ENCODE peak calls at places on chromosomes 2 and 18, in four cellular contexts. L is mucosa of descending colon, R is OCI-LY7, K is fibroblast of lung. D is an unnamed sample. For H3K4me1, the result is how much of the 10 kb centered on the place peaks cover.

GRCh38 chr2:15577071-15577706 is 14.5 kb upstream of the DDX1 start:
- DNase-seq in L (peak), K (peak), R (peak), D (peak)

GRCh38 chr18:57859314-57859713 is 56.2 kb upstream of the ATP8B1 start:
- DNase-seq in K (peak), R (peak), L (no peak), D (no peak)

GRCh38 chr2:85341269-85342029 is 12.9 kb downstream of the RETSAT start:
- DNase-seq in L (no peak), R (no peak), K (no peak), D (no peak)

GRCh38 chr2:237391140-237391539 is 22.8 kb downstream of the COL6A3 start:
- DNase-seq in K (no peak), L (no peak), R (no peak), D (no peak)

GRCh38 chr2:224242543-224242942 is 159.4 kb downstream of the FAM124B start:
- DNase-seq in R (no peak), L (no peak), K (peak), D (no peak)

GRCh38 chr2:191415101-191415500 is 169.9 kb downstream of the MYO1B start:
- DNase-seq in L (no peak), R (no peak), K (no peak), D (no peak)

GRCh38 chr2:47119001-47119400 is 36.1 kb downstream of the STPG4 start:
- DNase-seq in L (no peak), R (no peak), K (peak), D (no peak)

GRCh38 chr2:152455738-152456137 is 120.8 kb downstream of the FMNL2 start:
- DNase-seq in R (no peak), L (no peak), K (no peak), D (no peak)

GRCh38 chr2:219277703-219278654 is 1.2 kb upstream of the DNAJB2 start:
- DNase-seq in K (peak), L (peak), R (peak), D (peak)

GRCh38 chr18:70419526-70419925 is 130.7 kb downstream of the SOCS6 start:
- DNase-seq in L (no peak), K (peak), R (no peak), D (no peak)

GRCh38 chr2:181978351-181979150 is 7.1 kb upstream of the PPP1R1C start:
- DNase-seq in L (no peak), K (no peak), R (no peak), D (no peak)

GRCh38 chr18:49565656-49566055 is 3.8 kb downstream of the LIPG start:
- DNase-seq in K (peak), L (no peak), R (no peak), D (no peak)

GRCh38 chr2:200617089-200618050 is 31.6 kb downstream of the AOX1 start:
- DNase-seq in L (no peak), K (peak), R (peak), D (no peak)

GRCh38 chr2:42169869-42170465 is 814 bp downstream of the EML4 start:
- DNase-seq in L (no peak), R (peak), K (no peak), D (no peak)

GRCh38 chr18:46253498-46253897 is 149.3 kb downstream of the HAUS1 start:
- DNase-seq in L (no peak), R (no peak), K (peak), D (no peak)

GRCh38 chr18:68979737-68980136 is 181.9 kb downstream of the CCDC102B start:
- DNase-seq in R (no peak), L (no peak), K (no peak), D (no peak)

GRCh38 chr18:3952031-3952430 is 502.1 kb downstream of the TGIF1 start:
- DNase-seq in L (no peak), K (no peak), R (no peak), D (no peak)

GRCh38 chr2:100214265-100214961 is 72.0 kb upstream of the AFF3 start:
- DNase-seq in L (peak), K (no peak), R (no peak), D (no peak)

GRCh38 chr2:219056896-219057708 is 3.6 kb downstream of the IHH start:
- DNase-seq in R (no peak), L (no peak), K (no peak), D (no peak)

GRCh38 chr2:116877944-116878343 is 936.5 kb upstream of the DDX18 start:
- DNase-seq in K (no peak), L (no peak), R (no peak), D (no peak)

GRCh38 chr2:48912110-48912509 is 156.6 kb upstream of the LHCGR start:
- DNase-seq in R (no peak), K (no peak), L (no peak), D (no peak)

GRCh38 chr2:235827585-235827992 is 333.7 kb downstream of the AGAP1 start:
- DNase-seq in R (no peak), L (no peak), K (peak), D (no peak)

GRCh38 chr2:140586379-140586778 is 1544.4 kb downstream of the LRP1B start:
- DNase-seq in R (peak), K (peak), L (no peak), D (no peak)

GRCh38 chr2:85057236-85057635 is 76.0 kb upstream of the TCF7L1 start:
- DNase-seq in R (no peak), L (no peak), K (no peak), D (no peak)

GRCh38 chr2:5959836-5960820 is 267.9 kb downstream of the SOX11 start:
- DNase-seq in R (no peak), L (no peak), K (no peak), D (no peak)

GRCh38 chr2:1910021-1910420 is 165.7 kb upstream of the PXDN start:
- DNase-seq in R (no peak), L (no peak), K (no peak), D (no peak)

GRCh38 chr2:229170907-229171306 is 100.2 kb downstream of the PID1 start:
- DNase-seq in R (no peak), L (no peak), K (peak), D (no peak)

GRCh38 chr2:120565929-120566328 is 169.7 kb upstream of the GLI2 start:
- DNase-seq in L (no peak), R (no peak), K (no peak), D (no peak)

GRCh38 chr2:27227501-27227900 is 10.3 kb downstream of the CAD start:
- DNase-seq in R (no peak), K (no peak), L (no peak), D (no peak)

GRCh38 chr18:9931679-9932078 is 17.9 kb downstream of the VAPA start:
- DNase-seq in R (no peak), K (no peak), L (no peak), D (no peak)

GRCh38 chr2:150555957-150556356 is 68.5 kb upstream of the RND3 start:
- DNase-seq in K (no peak), R (no peak), L (no peak), D (no peak)

GRCh38 chr2:9333591-9334171 is 89.6 kb downstream of the ITGB1BP1 start:
- DNase-seq in L (peak), R (peak), K (peak), D (no peak)

GRCh38 chr18:77132369-77133050 is at the start of gene MBP:
- DNase-seq in L (peak), K (no peak), R (peak), D (peak)

GRCh38 chr2:62999905-63000304 is 50.7 kb upstream of the OTX1 start:
- DNase-seq in R (no peak), L (no peak), K (peak), D (no peak)

GRCh38 chr2:36697424-36698066 is 1.0 kb downstream of the VIT start:
- DNase-seq in R (no peak), K (peak), L (no peak), D (no peak)

GRCh38 chr2:5867045-5867444 is 174.9 kb downstream of the SOX11 start:
- DNase-seq in R (no peak), K (no peak), L (no peak), D (no peak)

GRCh38 chr18:80249217-80250093 is 2.1 kb upstream of the PARD6G start:
- DNase-seq in K (no peak), R (no peak), L (no peak), D (no peak)

GRCh38 chr2:183623227-183623626 is 499.0 kb downstream of the NUP35 start:
- DNase-seq in L (no peak), K (no peak), R (no peak), D (no peak)

GRCh38 chr18:67151366-67151765 is 365.2 kb downstream of the DSEL start:
- DNase-seq in R (no peak), K (no peak), L (no peak), D (no peak)

GRCh38 chr2:137050949-137051348 is 285.6 kb downstream of the THSD7B start:
- DNase-seq in R (no peak), K (no peak), L (no peak), D (no peak)
- TF ChIP-seq CTCF in R (peak), K (no peak), L (no peak), D (no peak)

GRCh38 chr2:211045025-211045424 is 488.6 kb downstream of the CPS1 start:
- DNase-seq in K (no peak), R (no peak), L (no peak), D (no peak)
- H3K4me1 ChIP-seq in K (under half), R (under half), L (under half), D (under half)

DNA sequence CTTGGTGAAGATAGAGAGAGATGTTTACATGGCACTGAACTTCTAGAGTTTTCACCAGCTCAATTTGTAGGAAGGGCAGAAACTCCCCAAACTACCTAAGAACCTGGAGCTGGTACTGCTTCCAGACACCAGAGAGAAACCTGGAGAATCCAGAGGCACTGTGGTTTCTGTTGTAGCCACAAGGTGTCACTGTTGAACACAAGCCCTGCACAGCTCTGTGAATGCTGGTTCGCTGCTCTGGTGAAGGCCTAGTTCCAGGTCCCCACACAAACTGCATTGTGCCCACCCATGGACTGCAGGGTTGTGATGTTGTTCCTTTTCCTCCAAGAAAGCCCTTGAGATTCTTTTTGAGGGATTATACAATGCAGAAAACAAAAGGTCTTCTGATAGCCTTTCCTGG is 150.5 kb upstream of the HS6ST1 start:
- DNase-seq in L (no peak), R (peak), K (no peak), D (no peak)
- TF ChIP-seq CTCF in L (no peak), R (peak), K (peak), D (no peak)

DNA sequence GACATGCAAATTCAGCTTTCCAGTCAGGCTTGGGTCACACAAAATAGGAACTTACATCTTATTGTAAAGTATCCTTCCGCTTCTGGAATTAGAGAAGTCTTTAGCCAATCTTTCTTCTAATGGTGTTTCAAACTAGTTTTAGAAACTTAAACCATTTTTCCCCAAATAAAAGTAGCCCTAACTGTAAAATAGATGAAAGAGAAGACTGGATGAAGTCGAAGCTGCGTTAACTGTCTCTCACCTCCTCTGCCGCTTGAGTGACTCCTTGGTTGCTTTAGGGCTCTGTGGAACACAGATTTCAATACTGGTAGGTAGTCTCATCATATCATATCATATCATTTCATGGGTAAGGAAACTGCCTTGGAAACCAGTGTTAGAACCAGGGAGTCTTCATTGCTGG is 498.4 kb downstream of the XIRP2 start:
- DNase-seq in L (no peak), R (no peak), K (no peak), D (no peak)
- H3K4me1 ChIP-seq in L (under half), R (under half), K (under half), D (under half)

DNA sequence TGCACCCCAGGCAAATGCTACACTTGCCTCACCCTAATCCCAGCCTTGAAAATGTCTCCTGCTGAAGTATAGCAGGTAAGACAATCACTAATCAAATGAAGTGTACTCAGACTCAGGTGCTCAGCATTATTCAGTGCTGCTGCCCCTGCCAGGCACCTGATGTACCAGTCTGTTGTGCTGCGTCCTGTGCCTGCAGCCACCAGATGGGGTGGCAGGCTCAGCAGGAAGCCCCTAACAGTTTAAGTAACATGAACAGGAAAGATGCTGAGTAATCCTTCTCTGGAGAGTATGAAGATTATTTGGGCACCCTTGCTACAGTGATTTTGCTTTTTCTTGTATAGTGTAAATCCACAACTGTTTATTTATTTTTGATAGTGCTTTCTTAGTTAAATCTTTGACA is 69.1 kb downstream of the TACR1 start:
- DNase-seq in R (peak), K (no peak), L (no peak), D (no peak)
- TF ChIP-seq CTCF in R (peak), K (no peak), L (no peak), D (peak)

GRCh38 chr2:16620590-16620989 is 45.0 kb downstream of the CYRIA start:
- DNase-seq in L (no peak), K (no peak), R (no peak), D (no peak)
- H3K4me1 ChIP-seq in L (under half), K (under half), R (half or more), D (half or more)

GRCh38 chr2:45912109-45912508 is 260.6 kb downstream of the PRKCE start:
- DNase-seq in R (no peak), K (no peak), L (no peak), D (no peak)

GRCh38 chr2:45911503-45911902 is 260.0 kb downstream of the PRKCE start:
- DNase-seq in R (no peak), K (no peak), L (no peak), D (no peak)

GRCh38 chr2:45913539-45913938 is 262.1 kb downstream of the PRKCE start:
- DNase-seq in R (no peak), K (no peak), L (no peak), D (no peak)

GRCh38 chr2:45918816-45919655 is 267.6 kb downstream of the PRKCE start:
- DNase-seq in R (no peak), L (no peak), K (no peak), D (no peak)

GRCh38 chr2:45915523-45915922 is 264.0 kb downstream of the PRKCE start:
- DNase-seq in K (no peak), R (no peak), L (no peak), D (no peak)
- TF ChIP-seq CTCF in K (no peak), R (no peak), L (no peak), D (no peak)

GRCh38 chr2:230775737-230776136 is 63.1 kb downstream of the CAB39 start:
- DNase-seq in K (no peak), L (no peak), R (no peak), D (no peak)
- H3K4me1 ChIP-seq in K (under half), L (under half), R (under half), D (under half)

GRCh38 chr2:188976545-188977268 is 2.5 kb downstream of the COL3A1 start:
- DNase-seq in K (peak), R (peak), L (no peak), D (no peak)
- TF ChIP-seq CTCF in K (peak), R (peak), L (no peak), D (no peak)